ENCODE peak calls at places on chromosomes 2 and 18, in seven cellular contexts. A is H1; H is activated naive CD4-positive, alpha-beta T cell; D is fibroblast of gingiva; Q is transverse colon; T is skeletal muscle cell; Z is naive B cell. F is an unnamed sample.

GRCh38 chr2:27954261-27954673 is 63.7 kb downstream of the BABAM2 start:
- DNase-seq in H (no peak), Q (peak; percentile 22), T (no peak), A (no peak), Z (no peak), D (no peak), F (peak; percentile 1)

GRCh38 chr2:84958135-84959044 is 12.6 kb upstream of the KCMF1 start:
- DNase-seq in Z (no peak), D (peak; percentile 33), H (no peak), A (peak; percentile 99), Q (peak; percentile 55), T (peak; percentile 89), F (peak; percentile 95)

GRCh38 chr2:229407170-229407569 is 136.1 kb upstream of the PID1 start:
- DNase-seq in Z (no peak), A (no peak), T (peak; percentile 92), Q (peak; percentile 52), H (no peak), D (peak; percentile 85), F (peak; percentile 86)

GRCh38 chr2:25854613-25855012 is 23.7 kb downstream of the ASXL2 start:
- DNase-seq in D (no peak), A (no peak), T (no peak), Z (no peak), Q (no peak), H (no peak), F (peak; percentile 4)

GRCh38 chr2:64876137-64876647 is 113.0 kb upstream of the SLC1A4 start:
- DNase-seq in D (no peak), Z (no peak), T (peak; percentile 78), A (no peak), Q (peak; percentile 50), H (no peak), F (peak; percentile 89)

GRCh38 chr2:226310081-226310625 is 489.5 kb downstream of the IRS1 start:
- DNase-seq in H (no peak), Z (no peak), Q (no peak), A (no peak), T (peak; percentile 36), D (no peak), F (no peak)

GRCh38 chr2:83784920-83785319 is 674.2 kb downstream of the SUCLG1 start:
- DNase-seq in D (no peak), Z (no peak), Q (no peak), A (no peak), T (no peak), H (no peak), F (no peak)

GRCh38 chr2:98502556-98503335 is 58.1 kb downstream of the INPP4A start:
- DNase-seq in D (peak; percentile 56), A (no peak), Q (no peak), Z (no peak), H (no peak), T (no peak), F (peak; percentile 75)

GRCh38 chr2:219631925-219632757 is 4.7 kb downstream of the SLC4A3 start:
- DNase-seq in A (no peak), Q (no peak), H (no peak), D (no peak), Z (no peak), T (no peak), F (no peak)

GRCh38 chr2:144679942-144680341 is 160.0 kb upstream of the ZEB2 start:
- DNase-seq in D (no peak), T (no peak), A (no peak), H (no peak), Z (peak; percentile 35), Q (no peak), F (no peak)

GRCh38 chr2:146321175-146321574 is 1523.7 kb upstream of the ACVR2A start:
- DNase-seq in T (peak; percentile 85), A (no peak), Z (no peak), D (no peak), Q (no peak), H (no peak), F (no peak)

GRCh38 chr18:80143876-80144275 is 34.8 kb downstream of the ADNP2 start:
- DNase-seq in D (no peak), A (no peak), H (no peak), Z (no peak), T (no peak), Q (no peak), F (no peak)

GRCh38 chr2:168165418-168165817 is 82.0 kb downstream of the STK39 start:
- DNase-seq in H (no peak), T (peak; percentile 69), Q (no peak), D (peak; percentile 73), A (no peak), Z (no peak), F (no peak)

GRCh38 chr2:216206821-216207220 is 97.7 kb downstream of the XRCC5 start:
- DNase-seq in T (no peak), D (no peak), A (no peak), H (no peak), Z (no peak), Q (no peak), F (no peak)

GRCh38 chr18:58865009-58865345 is 300 bp downstream of the ZNF532 start:
- DNase-seq in D (no peak), A (no peak), H (no peak), Q (no peak), T (no peak), Z (no peak), F (no peak)

GRCh38 chr2:134706587-134707329 is 12.0 kb downstream of the TMEM163 start:
- DNase-seq in D (no peak), T (no peak), A (no peak), Z (no peak), Q (no peak), H (no peak), F (no peak)

GRCh38 chr2:41966431-41966893 is 81.4 kb upstream of the PKDCC start:
- DNase-seq in A (no peak), D (peak; percentile 95), Q (peak; percentile 73), H (no peak), Z (no peak), T (peak; percentile 93), F (peak; percentile 69)

GRCh38 chr2:23283653-23284052 is 101.3 kb upstream of the KLHL29 start:
- DNase-seq in Q (no peak), H (no peak), Z (no peak), A (no peak), T (no peak), D (no peak), F (peak; percentile 35)

GRCh38 chr2:149994057-149994728 is 406.6 kb upstream of the MMADHC start:
- DNase-seq in Q (peak; percentile 52), T (peak; percentile 77), H (no peak), Z (no peak), D (peak; percentile 74), A (no peak), F (peak; percentile 6)

GRCh38 chr2:142586693-142587432 is 290.6 kb upstream of the KYNU start:
- DNase-seq in Q (no peak), T (no peak), Z (peak; percentile 20), D (no peak), A (no peak), H (no peak), F (peak; percentile 89)

GRCh38 chr2:124050833-124051497 is 25.9 kb downstream of the CNTNAP5 start:
- DNase-seq in Q (no peak), D (no peak), H (no peak), A (no peak), Z (no peak), T (no peak), F (no peak)

GRCh38 chr2:27720004-27720551 is 51.4 kb upstream of the MRPL33 start:
- DNase-seq in A (no peak), H (no peak), Z (no peak), T (peak; percentile 96), Q (no peak), D (peak; percentile 84), F (peak; percentile 67)

GRCh38 chr18:57959278-57959677 is 84.7 kb upstream of the NEDD4L start:
- DNase-seq in H (no peak), A (no peak), T (no peak), Z (peak; percentile 13), Q (peak; percentile 53), D (peak; percentile 47), F (no peak)

GRCh38 chr2:232415138-232415690 is 8.6 kb downstream of the ALPG start:
- DNase-seq in H (no peak), T (no peak), Q (no peak), A (no peak), Z (no peak), D (no peak), F (no peak)

GRCh38 chr2:177328056-177328455 is 63.5 kb upstream of the NFE2L2 start:
- DNase-seq in Z (no peak), D (no peak), Q (no peak), H (no peak), A (no peak), T (no peak), F (no peak)

GRCh38 chr2:235670974-235671787 is 177.3 kb downstream of the AGAP1 start:
- DNase-seq in D (no peak), Z (no peak), A (no peak), T (no peak), H (no peak), Q (no peak), F (no peak)

GRCh38 chr2:65228249-65228750 is 669 bp downstream of the ACTR2 start:
- DNase-seq in A (no peak), H (no peak), D (peak; percentile 36), T (no peak), Z (peak; percentile 75), Q (no peak), F (peak; percentile 72)

GRCh38 chr18:56565596-56566355 is 72.6 kb downstream of the TXNL1 start:
- DNase-seq in H (no peak), A (no peak), Q (no peak), D (peak; percentile 96), T (peak; percentile 90), Z (no peak), F (peak; percentile 37)

GRCh38 chr18:76822510-76823165 is at the start of gene ZNF236:
- DNase-seq in Q (peak; percentile 79), H (peak; percentile 44), A (no peak), Z (peak; percentile 77), T (peak; percentile 61), D (peak; percentile 93), F (peak; percentile 56)

GRCh38 chr2:66853585-66853984 is 418.7 kb downstream of the MEIS1 start:
- DNase-seq in T (no peak), Q (peak; percentile 46), A (no peak), H (no peak), D (no peak), Z (no peak), F (no peak)

GRCh38 chr2:29006092-29006985 is 25.2 kb downstream of the TOGARAM2 start:
- DNase-seq in A (no peak), T (no peak), Q (no peak), H (no peak), Z (no peak), D (no peak), F (peak; percentile 58)

GRCh38 chr18:62839874-62840713 is 124.8 kb downstream of the PHLPP1 start:
- DNase-seq in T (no peak), A (no peak), Q (no peak), Z (no peak), H (no peak), D (no peak), F (peak; percentile 34)

GRCh38 chr2:127721311-127721977 is 20.1 kb downstream of the SFT2D3 start:
- DNase-seq in Z (no peak), T (no peak), Q (no peak), H (no peak), D (peak; percentile 18), A (no peak), F (peak; percentile 18)

GRCh38 chr2:206987810-206988209 is 48.5 kb downstream of the CPO start:
- DNase-seq in Q (no peak), H (no peak), D (no peak), T (no peak), Z (no peak), A (no peak), F (no peak)

GRCh38 chr2:42167458-42167857 is 1.7 kb upstream of the EML4 start:
- DNase-seq in T (no peak), A (no peak), H (no peak), Q (no peak), D (no peak), Z (no peak), F (no peak)

GRCh38 chr18:67600181-67600631 is 83.7 kb upstream of the DSEL start:
- DNase-seq in Q (no peak), Z (no peak), A (no peak), T (peak; percentile 77), D (peak; percentile 58), H (no peak), F (peak; percentile 84)